ENCODE peak calls at places on chromosomes 13 and 19, in four cellular contexts. I is NCI-H2029, F is NAMALWA, N is choroid plexus epithelial cell. P is an unnamed sample.

GRCh38 chr19:38298841-38299680 is 5.0 kb upstream of the C19orf33 start:
- DNase-seq in I (no peak), F (no peak), N (no peak), P (no peak)

GRCh38 chr13:31011193-31011860 is 78.9 kb downstream of the TEX26 start:
- DNase-seq in I (no peak), F (no peak), N (no peak), P (no peak)

GRCh38 chr13:25990801-25991200 is 61.0 kb downstream of the SHISA2 start:
- DNase-seq in I (no peak), F (no peak), N (peak), P (no peak)

GRCh38 chr19:17020380-17020779 is 6.2 kb downstream of the CPAMD8 start:
- DNase-seq in I (no peak), F (no peak), N (no peak), P (no peak)

GRCh38 chr13:26964278-26965057 is 203.9 kb upstream of the GPR12 start:
- DNase-seq in I (peak), F (no peak), N (peak), P (no peak)

GRCh38 chr13:59461411-59461810 is 702.3 kb downstream of the DIAPH3 start:
- DNase-seq in I (no peak), F (no peak), N (no peak), P (no peak)

GRCh38 chr19:13056052-13056660 is 46.5 kb downstream of the LYL1 start:
- DNase-seq in I (no peak), F (no peak), N (peak), P (no peak)

GRCh38 chr19:41193420-41194156 is 569 bp downstream of the CYP2S1 start:
- DNase-seq in I (no peak), F (no peak), N (no peak), P (no peak)

GRCh38 chr19:17103177-17103576 is 27.6 kb downstream of the MYO9B start:
- DNase-seq in I (no peak), F (peak), N (peak), P (no peak)

GRCh38 chr19:54271106-54271505 is 9.8 kb downstream of the LILRB2 start:
- DNase-seq in I (no peak), F (no peak), N (no peak), P (no peak)

GRCh38 chr13:19587635-19588300 is 26.4 kb upstream of the TPTE2 start:
- DNase-seq in I (no peak), F (peak), N (peak), P (peak)

GRCh38 chr19:52188822-52189744 is 769 bp upstream of the PPP2R1A start:
- DNase-seq in I (no peak), F (no peak), N (no peak), P (no peak)

GRCh38 chr13:95783747-95784146 is 106.8 kb downstream of the DNAJC3 start:
- DNase-seq in I (no peak), F (no peak), N (no peak), P (no peak)

GRCh38 chr19:17348700-17349099 is 11.3 kb downstream of the GTPBP3 start:
- DNase-seq in I (peak), F (no peak), N (peak), P (no peak)

GRCh38 chr19:14672043-14672872 is 2.4 kb downstream of the ADGRE3 start:
- DNase-seq in I (no peak), F (no peak), N (no peak), P (peak)

P was measured in CD8-positive, alpha-beta memory T cell.